ENCODE peak calls at places on chromosome 15, in nine cellular contexts. K is AG04450, Z is PC-3, G is gastrocnemius medialis, B is GM23338, Y is heart left ventricle, H is WERI-Rb-1, L is tibial nerve, S is ovary. J is an unnamed sample.

GRCh38 chr15:60477164-60477563 is 1.8 kb downstream of the ICE2 start:
- DNase-seq in K (no peak), Z (no peak), G (no peak), B (no peak), Y (no peak), H (no peak), L (no peak), S (no peak), J (no peak)

GRCh38 chr15:70608156-70608555 is 155.2 kb downstream of the UACA start:
- DNase-seq in K (no peak), Z (no peak), G (no peak), B (peak), Y (no peak), H (no peak), L (no peak), S (peak), J (no peak)

GRCh38 chr15:51313644-51314280 is 24.6 kb downstream of the CYP19A1 start:
- DNase-seq in K (no peak), Z (no peak), G (no peak), B (no peak), Y (no peak), H (no peak), L (no peak), S (no peak), J (no peak)

GRCh38 chr15:46080018-46080417 is 445.2 kb downstream of the SQOR start:
- DNase-seq in K (no peak), Z (no peak), G (no peak), B (peak), Y (peak), H (no peak), L (no peak), S (no peak), J (no peak)

GRCh38 chr15:71103102-71103676 is 12.1 kb upstream of the THSD4 start:
- DNase-seq in K (no peak), Z (peak), G (no peak), B (no peak), Y (no peak), H (peak), L (no peak), S (no peak), J (no peak)

GRCh38 chr15:64651573-64652260 is 123.7 kb downstream of the RBPMS2 start:
- DNase-seq in K (no peak), Z (peak), G (peak), B (peak), Y (no peak), H (peak), L (no peak), S (no peak), J (no peak)

GRCh38 chr15:39132071-39132470 is 448.8 kb upstream of the THBS1 start:
- DNase-seq in K (no peak), Z (no peak), G (no peak), B (no peak), Y (no peak), H (no peak), L (no peak), S (no peak), J (no peak)

GRCh38 chr15:70178335-70179084 is 80.8 kb upstream of the TLE3 start:
- DNase-seq in K (no peak), Z (no peak), G (no peak), B (no peak), Y (no peak), H (no peak), L (no peak), S (no peak), J (no peak)

DNA sequence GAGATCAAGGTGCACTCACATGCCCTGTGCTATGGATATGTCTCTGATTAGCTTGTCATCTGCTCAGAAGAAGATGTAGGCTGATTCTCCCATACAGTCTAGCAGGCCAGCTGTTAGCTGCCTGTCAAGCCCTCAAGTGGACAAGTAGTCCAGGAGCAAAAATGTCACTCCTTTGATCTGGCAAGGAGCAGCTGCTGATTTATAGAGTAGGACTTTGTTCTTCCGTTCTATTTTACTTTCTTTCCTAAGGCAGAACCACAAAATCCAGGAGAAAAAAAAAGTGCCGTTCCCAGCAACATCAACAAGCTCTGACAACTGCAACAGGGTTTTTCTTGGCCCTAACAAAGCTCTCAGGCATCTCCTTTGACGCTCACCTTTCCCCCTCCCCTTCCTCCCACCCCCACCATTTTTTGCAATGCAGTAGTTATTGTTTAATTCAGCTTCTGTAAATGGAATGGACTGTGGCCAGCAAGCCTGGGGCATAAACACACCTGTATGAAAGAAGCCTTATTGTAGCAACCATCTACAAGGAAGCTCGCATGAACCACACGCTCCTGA is 196.3 kb downstream of the MEIS2 start:
- DNase-seq in K (no peak), Z (no peak), G (no peak), B (no peak), Y (no peak), H (peak), L (no peak), S (no peak), J (no peak)
- H3K27ac ChIP-seq in K (no peak), Z (no peak), G (no peak), B (no peak), Y (no peak), H (peak), L (no peak), S (no peak), J (no peak)

GRCh38 chr15:94584833-94585244 is 353.5 kb downstream of the MCTP2 start:
- DNase-seq in K (no peak), Z (no peak), G (no peak), B (no peak), Y (no peak), H (no peak), L (no peak), S (peak), J (no peak)

GRCh38 chr15:94580186-94580585 is 348.8 kb downstream of the MCTP2 start:
- DNase-seq in K (no peak), Z (no peak), G (no peak), B (no peak), Y (no peak), H (no peak), L (no peak), S (no peak), J (no peak)

GRCh38 chr15:94586099-94586498 is 354.7 kb downstream of the MCTP2 start:
- DNase-seq in K (no peak), Z (no peak), G (no peak), B (no peak), Y (no peak), H (no peak), L (no peak), S (no peak), J (no peak)

GRCh38 chr15:94579261-94579660 is 347.9 kb downstream of the MCTP2 start:
- DNase-seq in K (no peak), Z (no peak), G (no peak), B (no peak), Y (no peak), H (no peak), L (no peak), S (no peak), J (no peak)

GRCh38 chr15:94582368-94582767 is 351.0 kb downstream of the MCTP2 start:
- DNase-seq in K (no peak), Z (peak), G (no peak), B (peak), Y (no peak), H (no peak), L (no peak), S (no peak), J (no peak)
- TF ChIP-seq CTCF in K (no peak), Z (peak), G (no peak), B (peak), Y (peak), H (no peak), L (peak), S (no peak), J (peak)

GRCh38 chr15:92906563-92907081 is 6.5 kb downstream of the CHD2 start:
- DNase-seq in K (no peak), Z (peak), G (no peak), B (no peak), Y (no peak), H (no peak), L (no peak), S (no peak), J (peak)

GRCh38 chr15:92907880-92908279 is 7.8 kb downstream of the CHD2 start:
- DNase-seq in K (peak), Z (peak), G (peak), B (no peak), Y (no peak), H (peak), L (no peak), S (peak), J (no peak)

GRCh38 chr15:92904832-92905640 is 4.9 kb downstream of the CHD2 start:
- DNase-seq in K (no peak), Z (no peak), G (no peak), B (no peak), Y (no peak), H (no peak), L (no peak), S (no peak), J (no peak)

GRCh38 chr15:92907229-92907628 is 7.1 kb downstream of the CHD2 start:
- DNase-seq in K (no peak), Z (no peak), G (no peak), B (no peak), Y (no peak), H (no peak), L (no peak), S (no peak), J (no peak)

GRCh38 chr15:92906038-92906437 is 5.9 kb downstream of the CHD2 start:
- DNase-seq in K (no peak), Z (no peak), G (no peak), B (no peak), Y (no peak), H (no peak), L (no peak), S (no peak), J (no peak)
- H3K4me3 ChIP-seq in K (peak), Z (peak), G (peak), B (no peak), Y (no peak), H (no peak), L (no peak), S (no peak), J (peak)

DNA sequence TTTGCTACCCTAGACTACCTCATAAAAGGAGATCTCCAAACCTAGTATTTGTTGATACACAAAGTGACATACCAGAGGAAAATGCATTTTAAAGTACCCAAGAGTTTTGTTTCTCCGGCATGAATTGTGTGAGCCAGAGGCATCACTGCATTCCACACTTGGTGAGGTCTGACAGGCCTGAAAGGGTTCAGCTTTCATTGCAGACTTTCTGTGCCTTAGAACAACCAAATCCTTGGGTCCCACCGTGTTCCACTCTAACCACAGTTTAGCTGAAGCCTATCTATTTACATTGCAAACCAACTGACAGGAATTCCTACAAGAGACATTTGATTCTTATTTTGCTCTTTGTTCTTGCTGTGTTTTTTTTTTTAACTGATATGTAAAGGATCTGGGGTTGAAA is 21.0 kb upstream of the EID1 start:
- DNase-seq in K (no peak), Z (no peak), G (no peak), B (peak), Y (no peak), H (no peak), L (no peak), S (no peak), J (no peak)
- H3K27ac ChIP-seq in K (peak), Z (no peak), G (no peak), B (peak), Y (no peak), H (no peak), L (no peak), S (no peak), J (no peak)

DNA sequence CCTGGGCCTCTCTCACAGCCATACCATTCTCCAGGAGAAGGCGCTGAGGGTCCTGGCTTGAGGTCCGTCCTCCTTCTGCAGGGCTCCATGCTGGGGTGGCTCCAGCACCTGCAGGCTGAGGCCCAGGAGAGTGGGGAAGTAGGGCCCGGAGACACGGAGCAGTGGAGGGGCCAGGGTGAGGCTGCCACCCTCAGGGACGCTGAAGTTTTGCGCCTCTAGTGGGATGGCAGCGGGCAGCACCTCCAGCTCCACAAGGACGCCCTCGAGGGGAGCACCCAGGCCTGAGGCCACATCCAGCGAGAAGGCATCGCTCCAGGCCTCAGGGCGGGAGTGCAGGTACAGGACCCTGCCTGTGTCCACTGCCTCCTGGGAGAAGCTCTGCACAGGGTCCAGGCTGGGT is 27.5 kb downstream of the CSPG4 start:
- DNase-seq in K (no peak), Z (no peak), G (no peak), B (no peak), Y (no peak), H (no peak), L (no peak), S (no peak), J (no peak)
- TF ChIP-seq CTCF in K (no peak), Z (no peak), G (no peak), B (peak), Y (no peak), H (no peak), L (no peak), S (no peak), J (no peak)

GRCh38 chr15:94232107-94232506 is 746 bp downstream of the MCTP2 start:
- DNase-seq in K (no peak), Z (no peak), G (no peak), B (peak), Y (no peak), H (no peak), L (no peak), S (no peak), J (no peak)

GRCh38 chr15:94235041-94235440 is 3.7 kb downstream of the MCTP2 start:
- DNase-seq in K (no peak), Z (no peak), G (no peak), B (no peak), Y (no peak), H (no peak), L (no peak), S (no peak), J (no peak)

GRCh38 chr15:94236638-94237037 is 5.3 kb downstream of the MCTP2 start:
- DNase-seq in K (no peak), Z (peak), G (no peak), B (no peak), Y (no peak), H (no peak), L (no peak), S (no peak), J (no peak)

GRCh38 chr15:94235681-94236080 is 4.3 kb downstream of the MCTP2 start:
- DNase-seq in K (no peak), Z (no peak), G (no peak), B (no peak), Y (no peak), H (no peak), L (no peak), S (no peak), J (no peak)

GRCh38 chr15:94234300-94234699 is 2.9 kb downstream of the MCTP2 start:
- DNase-seq in K (no peak), Z (no peak), G (no peak), B (no peak), Y (no peak), H (no peak), L (no peak), S (no peak), J (peak)
- H3K4me3 ChIP-seq in K (no peak), Z (no peak), G (no peak), B (no peak), Y (no peak), H (no peak), L (no peak), S (no peak), J (no peak)

DNA sequence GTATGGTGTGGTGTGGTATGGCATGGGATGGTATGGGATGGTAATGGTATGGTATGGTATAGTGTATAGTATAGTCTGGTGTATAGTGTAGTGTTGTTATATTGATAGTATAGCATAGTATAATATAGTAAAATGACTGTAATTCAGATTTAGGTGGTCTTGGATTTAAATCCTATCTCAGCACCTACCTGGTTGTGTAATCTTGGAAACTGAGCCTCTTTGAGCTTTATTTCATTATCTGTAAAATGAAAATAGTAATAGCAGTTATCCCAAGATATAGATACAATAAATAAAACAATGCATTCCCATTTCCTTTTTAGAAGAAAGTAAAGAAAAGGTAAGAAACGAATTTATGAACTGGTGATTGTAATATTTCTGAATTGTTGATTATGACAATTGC is 27.5 kb upstream of the MEF2A start:
- DNase-seq in K (no peak), Z (no peak), G (no peak), B (no peak), Y (no peak), H (no peak), L (no peak), S (no peak), J (no peak)
- H3K27ac ChIP-seq in K (no peak), Z (no peak), G (no peak), B (no peak), Y (no peak), H (no peak), L (no peak), S (no peak), J (no peak)

GRCh38 chr15:80940331-80940730 is 49.3 kb downstream of the MESD start:
- DNase-seq in K (no peak), Z (no peak), G (no peak), B (no peak), Y (no peak), H (no peak), L (no peak), S (no peak), J (no peak)

GRCh38 chr15:80934761-80935221 is 54.8 kb downstream of the MESD start:
- DNase-seq in K (no peak), Z (no peak), G (no peak), B (peak), Y (no peak), H (no peak), L (no peak), S (no peak), J (no peak)

GRCh38 chr15:80937718-80938117 is 51.9 kb downstream of the MESD start:
- DNase-seq in K (no peak), Z (no peak), G (no peak), B (no peak), Y (no peak), H (no peak), L (no peak), S (no peak), J (no peak)

GRCh38 chr15:80932989-80933388 is 56.6 kb downstream of the MESD start:
- DNase-seq in K (peak), Z (no peak), G (no peak), B (no peak), Y (no peak), H (no peak), L (peak), S (peak), J (no peak)

GRCh38 chr15:80936288-80937078 is 53.1 kb downstream of the MESD start:
- DNase-seq in K (no peak), Z (no peak), G (no peak), B (no peak), Y (no peak), H (no peak), L (no peak), S (no peak), J (no peak)
- TF ChIP-seq CTCF in K (no peak), Z (no peak), G (no peak), B (peak), Y (no peak), H (peak), L (no peak), S (no peak), J (no peak)

DNA sequence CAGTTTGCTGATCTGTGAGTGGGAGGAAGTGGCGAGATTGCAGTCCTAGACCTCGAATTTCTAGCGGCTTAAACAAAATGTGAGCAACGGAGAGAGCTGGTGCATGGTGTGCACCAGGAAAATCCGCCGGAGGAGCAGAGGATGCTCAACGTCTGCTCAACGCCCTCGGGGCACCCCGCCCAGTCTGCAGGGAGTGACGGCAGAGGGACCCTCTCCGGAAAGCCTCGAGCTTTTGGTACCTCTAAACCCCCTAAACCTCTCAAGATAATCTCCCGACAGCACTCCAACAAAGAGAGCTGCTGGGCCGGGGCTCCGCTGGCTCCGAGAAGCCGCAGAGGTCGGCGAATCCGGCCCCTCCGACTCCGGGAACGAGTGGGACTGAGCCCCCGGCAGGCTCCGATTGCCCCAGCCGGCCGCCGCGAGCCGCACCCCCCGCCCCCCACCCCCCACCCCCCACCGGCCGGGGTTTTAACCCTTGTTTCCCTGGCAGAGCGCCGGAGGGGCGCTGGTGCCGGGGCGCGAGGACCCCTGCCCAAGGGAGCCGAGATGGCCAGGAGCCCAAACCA is 1.7 kb downstream of the MEGF11 start:
- DNase-seq in K (no peak), Z (no peak), G (no peak), B (peak), Y (no peak), H (peak), L (no peak), S (no peak), J (no peak)
- H3K4me3 ChIP-seq in K (no peak), Z (no peak), G (peak), B (peak), Y (peak), H (peak), L (peak), S (peak), J (peak)

DNA sequence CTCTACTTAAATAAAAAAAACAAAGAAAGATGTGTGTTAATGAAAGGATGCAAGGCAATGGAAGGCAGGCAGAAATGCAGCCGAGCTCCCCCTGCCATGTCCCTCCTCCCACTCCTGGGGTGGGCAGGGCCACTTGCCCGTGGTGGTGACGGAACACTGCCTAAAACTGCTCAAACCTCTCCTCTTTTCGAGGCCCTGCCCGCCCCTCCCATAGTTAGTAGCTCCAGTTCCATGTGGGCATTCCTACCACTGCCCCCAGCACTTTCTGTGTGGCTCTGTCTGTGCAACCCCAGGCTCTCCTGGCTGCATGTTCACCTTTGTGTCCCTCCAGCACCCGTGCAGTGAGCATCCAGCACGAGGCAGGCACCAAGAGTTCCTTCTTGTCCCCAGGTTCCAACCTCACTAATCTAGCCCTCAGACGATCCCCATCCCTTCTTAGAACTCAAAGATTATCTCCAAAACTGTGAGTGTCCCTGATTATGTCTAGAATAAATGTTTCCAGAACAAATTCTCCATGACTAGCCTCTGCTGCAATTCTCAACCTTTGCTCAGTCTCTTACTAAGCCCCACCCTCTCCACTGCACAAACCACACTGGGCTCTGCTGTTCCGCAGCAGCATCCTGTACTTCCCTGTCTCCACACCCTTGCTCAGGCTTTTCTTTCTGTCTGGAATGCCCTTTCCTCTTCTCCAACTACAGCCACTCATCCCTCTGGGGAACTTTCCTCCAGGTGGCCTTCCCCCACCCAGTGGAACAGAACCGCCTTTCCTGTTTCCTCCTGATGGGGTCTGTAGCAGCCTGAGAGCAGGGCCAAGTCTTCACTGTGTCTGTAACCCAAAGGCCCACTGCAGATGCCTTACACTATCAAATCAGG is 32.6 kb upstream of the SPTBN5 start:
- DNase-seq in K (no peak), Z (peak), G (no peak), B (peak), Y (no peak), H (no peak), L (no peak), S (no peak), J (no peak)
- H3K27ac ChIP-seq in K (no peak), Z (peak), G (peak), B (no peak), Y (peak), H (no peak), L (peak), S (no peak), J (peak)

J was measured in Peyer's patch.